ENCODE peak calls at places on chromosomes 3 and 15, in four cellular contexts. W is vagina, D is H1, S is transverse colon. I is an unnamed sample.

GRCh38 chr3:5791558-5791957 is 604.1 kb downstream of the EDEM1 start:
- DNase-seq in S (no peak), W (no peak), D (no peak), I (no peak)

GRCh38 chr3:112377418-112378071 is 44.6 kb downstream of the CD200 start:
- DNase-seq in W (no peak), S (no peak), D (no peak), I (no peak)

GRCh38 chr3:54171509-54171908 is 49.2 kb downstream of the CACNA2D3 start:
- DNase-seq in D (no peak), S (no peak), W (no peak), I (no peak)

GRCh38 chr3:136162322-136162721 is 33.8 kb downstream of the MSL2 start:
- DNase-seq in S (no peak), W (no peak), D (no peak), I (no peak)

GRCh38 chr3:53733433-53733832 is 112.8 kb downstream of the CHDH start:
- DNase-seq in W (no peak), S (no peak), D (no peak), I (no peak)

GRCh38 chr3:47057212-47057671 is 77.8 kb downstream of the NBEAL2 start:
- DNase-seq in S (no peak), W (no peak), D (no peak), I (no peak)

GRCh38 chr3:125231895-125232294 is 19.3 kb upstream of the SLC12A8 start:
- DNase-seq in D (no peak), S (no peak), W (no peak), I (no peak)

GRCh38 chr3:119613201-119613600 is 15.5 kb downstream of the PLA1A start:
- DNase-seq in W (peak; percentile 32), D (no peak), S (no peak), I (no peak)

GRCh38 chr3:45151100-45151499 is 4.9 kb upstream of the CDCP1 start:
- DNase-seq in D (no peak), S (no peak), W (no peak), I (no peak)

GRCh38 chr3:127590282-127590592 is 296 bp downstream of the TPRA1 start:
- DNase-seq in D (no peak), S (peak; percentile 35), W (no peak), I (no peak)

GRCh38 chr15:101070502-101071273 is 151.5 kb downstream of the LRRK1 start:
- DNase-seq in D (no peak), S (no peak), W (no peak), I (no peak)

GRCh38 chr15:60426870-60427528 is 29.2 kb upstream of the ANXA2 start:
- DNase-seq in S (no peak), D (no peak), W (no peak), I (no peak)

GRCh38 chr15:62592920-62593319 is 427.8 kb upstream of the C2CD4B start:
- DNase-seq in W (no peak), D (no peak), S (no peak), I (no peak)

GRCh38 chr3:193702967-193703366 is 110.0 kb downstream of the OPA1 start:
- DNase-seq in D (no peak), W (no peak), S (no peak), I (no peak)

GRCh38 chr3:188160751-188161150 is 6.8 kb downstream of the LPP start:
- DNase-seq in D (no peak), W (no peak), S (no peak), I (no peak)

GRCh38 chr15:82663186-82663600 is 16.0 kb upstream of the CPEB1 start:
- DNase-seq in S (peak; percentile 25), D (peak; percentile 90), W (no peak), I (no peak)

GRCh38 chr3:179713643-179714090 is 60.8 kb downstream of the USP13 start:
- DNase-seq in D (no peak), S (no peak), W (no peak), I (no peak)

GRCh38 chr15:58545307-58546065 is 113.7 kb downstream of the LIPC start:
- DNase-seq in D (no peak), W (peak; percentile 56), S (no peak), I (no peak)

GRCh38 chr3:13022348-13023250 is 50.6 kb downstream of the IQSEC1 start:
- DNase-seq in S (no peak), W (no peak), D (peak; percentile 64), I (peak; percentile 57)

GRCh38 chr3:149368850-149369497 is 8.5 kb downstream of the TM4SF1 start:
- DNase-seq in S (no peak), W (no peak), D (no peak), I (no peak)

GRCh38 chr3:126523745-126524428 is at the start of gene CHST13:
- DNase-seq in W (no peak), S (peak; percentile 86), D (peak; percentile 80), I (no peak)

GRCh38 chr15:48834756-48835155 is 23.9 kb upstream of the CEP152 start:
- DNase-seq in W (no peak), D (no peak), S (no peak), I (no peak)

GRCh38 chr15:71329509-71330260 is 214.4 kb downstream of the THSD4 start:
- DNase-seq in D (no peak), W (no peak), S (peak; percentile 75), I (no peak)

GRCh38 chr15:48896775-48897143 is 18.8 kb downstream of the EID1 start:
- DNase-seq in S (no peak), W (no peak), D (no peak), I (no peak)

GRCh38 chr3:25855281-25855680 is 65.4 kb downstream of the OXSM start:
- DNase-seq in D (no peak), W (no peak), S (no peak), I (no peak)

GRCh38 chr15:40875996-40876740 is 2.1 kb upstream of the RHOV start:
- DNase-seq in W (no peak), S (no peak), D (no peak), I (no peak)

GRCh38 chr3:81734742-81735141 is 26.7 kb downstream of the GBE1 start:
- DNase-seq in W (no peak), D (no peak), S (no peak), I (no peak)

GRCh38 chr3:186108106-186108940 is 566 bp downstream of the ETV5 start:
- DNase-seq in W (no peak), D (peak; percentile 76), S (no peak), I (no peak)

GRCh38 chr3:57557088-57557537 is 1.0 kb downstream of the PDE12 start:
- DNase-seq in W (no peak), D (no peak), S (peak; percentile 29), I (no peak)

GRCh38 chr3:40690696-40691597 is 166.2 kb downstream of the ZNF621 start:
- DNase-seq in W (no peak), D (no peak), S (peak; percentile 66), I (peak; percentile 92)

GRCh38 chr3:116849261-116849688 is 139.7 kb downstream of the TUSC7 start:
- DNase-seq in D (peak; percentile 52), W (no peak), S (no peak), I (no peak)

GRCh38 chr3:196774191-196774820 is 34.6 kb downstream of the PAK2 start:
- DNase-seq in W (no peak), D (no peak), S (no peak), I (no peak)

GRCh38 chr3:157058392-157059071 is 101.4 kb downstream of the CCNL1 start:
- DNase-seq in S (no peak), D (no peak), W (no peak), I (no peak)
- TF ChIP-seq POLR2AphosphoS5 in S (no peak), D (no peak), W (no peak), I (no peak)

GRCh38 chr15:66747866-66748265 is 45.8 kb downstream of the SMAD6 start:
- DNase-seq in S (no peak), D (no peak), W (no peak), I (no peak)
- H3K4me1 ChIP-seq in S (peaks cover 7% of the 10 kb centered on the region), D (peaks cover 54% of the 10 kb centered on the region), W (peaks cover 56% of the 10 kb centered on the region), I (peaks cover 12% of the 10 kb centered on the region)

GRCh38 chr3:4416961-4417360 is 50.1 kb downstream of the SUMF1 start:
- DNase-seq in S (no peak), W (peak; percentile 87), D (no peak), I (peak; percentile 70)
- TF ChIP-seq POLR2AphosphoS5 in S (no peak), W (peak; percentile 30), D (no peak), I (no peak)

GRCh38 chr15:67103432-67103831 is 38.0 kb downstream of the SMAD3 start:
- DNase-seq in S (no peak), W (no peak), D (no peak), I (no peak)

GRCh38 chr15:67103021-67103420 is 37.6 kb downstream of the SMAD3 start:
- DNase-seq in D (no peak), W (no peak), S (no peak), I (no peak)

GRCh38 chr15:67104453-67104852 is 39.1 kb downstream of the SMAD3 start:
- DNase-seq in S (no peak), W (no peak), D (no peak), I (no peak)

GRCh38 chr15:67105065-67105951 is 39.9 kb downstream of the SMAD3 start:
- DNase-seq in W (no peak), S (peak; percentile 58), D (no peak), I (peak; percentile 67)

DNA sequence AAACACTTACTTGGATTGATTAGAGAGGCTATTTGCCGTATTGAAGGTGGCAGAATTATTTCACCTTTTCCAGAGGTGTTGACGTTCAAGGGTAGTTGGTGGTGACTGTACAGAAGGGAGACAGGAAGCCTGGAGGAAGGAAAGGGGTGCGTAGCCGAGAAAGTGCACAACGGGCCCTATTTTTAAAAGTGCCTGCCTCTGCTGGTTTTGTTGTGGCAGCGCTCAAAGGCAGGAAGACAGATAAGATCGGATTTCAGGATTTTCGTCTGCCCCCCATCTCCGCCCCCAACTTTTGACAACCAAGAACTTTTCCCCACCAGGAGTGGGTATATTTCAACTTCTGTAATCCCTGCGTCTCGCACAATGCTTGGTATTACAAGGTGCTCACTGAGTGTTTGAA is 38.5 kb downstream of the SMAD3 start:
- DNase-seq in S (no peak), W (no peak), D (no peak), I (no peak)
- H3K4me1 ChIP-seq in S (peaks cover 67% of the 10 kb centered on the region), W (peaks cover 98% of the 10 kb centered on the region), D (peaks cover 9% of the 10 kb centered on the region), I (peaks cover 30% of the 10 kb centered on the region)

GRCh38 chr15:44447772-44448376 is 20.4 kb downstream of the CTDSPL2 start:
- DNase-seq in W (no peak), S (no peak), D (no peak), I (no peak)
- TF ChIP-seq POLR2AphosphoS5 in W (no peak), S (no peak), D (no peak), I (no peak)